ENCODE peak calls at places on chromosomes 3 and 15, in eight cellular contexts. X is GM23248, R is occipital lobe, G is osteocyte, K is COR-L47, C is frontal cortex, Y is T-helper 2 cell, P is mesendoderm. E is an unnamed sample.

GRCh38 chr3:63809607-63810006 is 9.5 kb upstream of the C3orf49 start:
- DNase-seq in K (no peak), C (no peak), X (peak), Y (no peak), G (no peak), R (no peak), P (no peak), E (no peak)

GRCh38 chr3:56878046-56878445 is 76.3 kb upstream of the ARHGEF3 start:
- DNase-seq in Y (peak), P (peak), R (peak), G (no peak), C (no peak), X (no peak), K (no peak), E (no peak)

GRCh38 chr15:40474581-40474980 is 3.8 kb downstream of the CHST14 start:
- DNase-seq in C (no peak), P (no peak), R (no peak), X (no peak), Y (no peak), G (no peak), K (no peak), E (no peak)

GRCh38 chr3:76679510-76679909 is 360.4 kb upstream of the ROBO2 start:
- DNase-seq in Y (no peak), R (no peak), K (no peak), C (no peak), X (no peak), P (no peak), G (no peak), E (no peak)

GRCh38 chr3:170357920-170358854 is 672 bp downstream of the SKIL start:
- DNase-seq in G (peak), C (peak), X (peak), Y (peak), K (peak), R (peak), P (peak), E (peak)

GRCh38 chr3:191412764-191413163 is 48.2 kb upstream of the PYDC2 start:
- DNase-seq in R (peak), G (no peak), K (no peak), X (peak), P (peak), C (no peak), Y (no peak), E (no peak)

GRCh38 chr3:550481-550880 is 353.9 kb downstream of the CHL1 start:
- DNase-seq in K (no peak), G (no peak), X (no peak), R (no peak), C (no peak), Y (no peak), P (no peak), E (no peak)

GRCh38 chr15:39411102-39411989 is 169.5 kb upstream of the THBS1 start:
- DNase-seq in P (no peak), G (no peak), R (no peak), K (no peak), Y (no peak), X (peak), C (no peak), E (no peak)

GRCh38 chr15:66103293-66103590 is 150.3 kb downstream of the MEGF11 start:
- DNase-seq in X (no peak), C (no peak), K (no peak), P (no peak), R (no peak), G (no peak), Y (no peak), E (no peak)

GRCh38 chr15:82805994-82806406 is at the start of gene FSD2:
- DNase-seq in X (no peak), P (peak), R (no peak), C (no peak), G (peak), Y (no peak), K (no peak), E (no peak)

E was measured in effector memory CD4-positive, alpha-beta T cell.